ENCODE peak calls at places on chromosome 7, in eight cellular contexts. C is PC-9, D is GM23338, K is mammary epithelial cell, M is IMR-90, R is Karpas-422, P is neuronal stem cell, Q is GM23248. H is an unnamed sample.
A peak's percentile ranks its signal among the peaks of the same experiment; 100 is the strongest.

GRCh38 chr7:126493801-126494200 is 758.9 kb downstream of the GRM8 start:
- DNase-seq in C (no peak), D (no peak), K (no peak), M (no peak), R (no peak), P (no peak), Q (no peak), H (no peak)

GRCh38 chr7:4833691-4834600 is 27.9 kb downstream of the PAPOLB start:
- DNase-seq in C (no peak), D (no peak), K (no peak), M (no peak), R (no peak), P (no peak), Q (no peak), H (no peak)

GRCh38 chr7:55074008-55074499 is 55.2 kb downstream of the EGFR start:
- DNase-seq in C (peak; percentile 94), D (peak; percentile 28), K (peak; percentile 89), M (peak; percentile 79), R (peak; percentile 95), P (no peak), Q (peak; percentile 92), H (peak; percentile 88)

GRCh38 chr7:56081626-56082340 is 11.0 kb downstream of the PHKG1 start:
- DNase-seq in C (no peak), D (no peak), K (no peak), M (no peak), R (no peak), P (no peak), Q (no peak), H (no peak)

GRCh38 chr7:41796331-41796730 is 93.4 kb upstream of the INHBA start:
- DNase-seq in C (no peak), D (no peak), K (no peak), M (peak; percentile 34), R (no peak), P (no peak), Q (peak; percentile 48), H (no peak)

GRCh38 chr7:22207724-22208225 is 149.2 kb downstream of the RAPGEF5 start:
- DNase-seq in C (no peak), D (no peak), K (no peak), M (no peak), R (no peak), P (no peak), Q (no peak), H (no peak)

GRCh38 chr7:997404-998395 is 14.7 kb downstream of the CYP2W1 start:
- DNase-seq in C (no peak), D (peak; percentile 65), K (no peak), M (no peak), R (no peak), P (no peak), Q (no peak), H (no peak)

GRCh38 chr7:28052933-28053332 is 127.7 kb downstream of the JAZF1 start:
- DNase-seq in C (no peak), D (no peak), K (peak; percentile 54), M (peak; percentile 82), R (no peak), P (no peak), Q (peak; percentile 74), H (peak; percentile 67)

GRCh38 chr7:3991771-3992231 is 690.3 kb upstream of the FOXK1 start:
- DNase-seq in C (no peak), D (no peak), K (no peak), M (no peak), R (peak; percentile 16), P (no peak), Q (no peak), H (no peak)

GRCh38 chr7:12054830-12055229 is 156.3 kb upstream of the TMEM106B start:
- DNase-seq in C (no peak), D (no peak), K (no peak), M (peak; percentile 46), R (no peak), P (no peak), Q (no peak), H (no peak)

GRCh38 chr7:99380823-99381663 is 6.5 kb downstream of the ARPC1B start:
- DNase-seq in C (no peak), D (no peak), K (peak; percentile 30), M (no peak), R (peak; percentile 59), P (no peak), Q (peak; percentile 41), H (no peak)

GRCh38 chr7:37265006-37265405 is 183.7 kb downstream of the ELMO1 start:
- DNase-seq in C (no peak), D (no peak), K (no peak), M (no peak), R (no peak), P (no peak), Q (no peak), H (no peak)

GRCh38 chr7:154437238-154437637 is 385.0 kb downstream of the DPP6 start:
- DNase-seq in C (no peak), D (no peak), K (no peak), M (no peak), R (no peak), P (no peak), Q (no peak), H (no peak)

GRCh38 chr7:150852371-150852905 is at the start of gene AOC1:
- DNase-seq in C (peak; percentile 67), D (peak; percentile 20), K (no peak), M (no peak), R (no peak), P (no peak), Q (no peak), H (no peak)

GRCh38 chr7:55066938-55067337 is 48.1 kb downstream of the EGFR start:
- DNase-seq in C (no peak), D (no peak), K (no peak), M (no peak), R (no peak), P (no peak), Q (no peak), H (no peak)

GRCh38 chr7:83001362-83002040 is 161.2 kb downstream of the PCLO start:
- DNase-seq in C (no peak), D (no peak), K (peak; percentile 61), M (no peak), R (no peak), P (no peak), Q (peak; percentile 2), H (peak; percentile 60)

GRCh38 chr7:87494454-87494853 is 19.0 kb upstream of the ABCB4 start:
- DNase-seq in C (no peak), D (no peak), K (no peak), M (no peak), R (no peak), P (no peak), Q (no peak), H (no peak)

GRCh38 chr7:20199015-20199737 is 18.0 kb downstream of the MACC1 start:
- DNase-seq in C (peak; percentile 89), D (no peak), K (peak; percentile 92), M (peak; percentile 87), R (peak; percentile 95), P (no peak), Q (peak; percentile 78), H (peak; percentile 79)

GRCh38 chr7:100745184-100745583 is 11.8 kb downstream of the ZAN start:
- DNase-seq in C (no peak), D (peak; percentile 67), K (peak; percentile 17), M (peak; percentile 53), R (no peak), P (no peak), Q (peak; percentile 83), H (peak; percentile 36)

GRCh38 chr7:111198255-111198654 is 107.3 kb downstream of the LRRN3 start:
- DNase-seq in C (peak; percentile 49), D (no peak), K (peak; percentile 99), M (peak; percentile 100), R (no peak), P (no peak), Q (peak; percentile 99), H (peak; percentile 100)

GRCh38 chr7:100369105-100369504 is 4.2 kb upstream of the PILRA start:
- DNase-seq in C (no peak), D (no peak), K (no peak), M (no peak), R (peak; percentile 92), P (no peak), Q (no peak), H (no peak)

GRCh38 chr7:64997927-64998391 is 7.1 kb upstream of the ZNF117 start:
- DNase-seq in C (peak; percentile 53), D (peak; percentile 79), K (peak; percentile 80), M (peak; percentile 63), R (peak; percentile 40), P (no peak), Q (peak; percentile 65), H (peak; percentile 78)

GRCh38 chr7:105641236-105641810 is 60.0 kb upstream of the EFCAB10 start:
- DNase-seq in C (no peak), D (no peak), K (no peak), M (no peak), R (no peak), P (no peak), Q (no peak), H (no peak)
- H3K36me3 ChIP-seq in C (no peaks in the 10 kb centered on the region), D (no peaks in the 10 kb centered on the region), K (no peaks in the 10 kb centered on the region), M (peaks cover 30% of the 10 kb centered on the region), R (no peaks in the 10 kb centered on the region), P (peaks cover 16% of the 10 kb centered on the region), Q (no peaks in the 10 kb centered on the region), H (peaks cover 4% of the 10 kb centered on the region)

DNA sequence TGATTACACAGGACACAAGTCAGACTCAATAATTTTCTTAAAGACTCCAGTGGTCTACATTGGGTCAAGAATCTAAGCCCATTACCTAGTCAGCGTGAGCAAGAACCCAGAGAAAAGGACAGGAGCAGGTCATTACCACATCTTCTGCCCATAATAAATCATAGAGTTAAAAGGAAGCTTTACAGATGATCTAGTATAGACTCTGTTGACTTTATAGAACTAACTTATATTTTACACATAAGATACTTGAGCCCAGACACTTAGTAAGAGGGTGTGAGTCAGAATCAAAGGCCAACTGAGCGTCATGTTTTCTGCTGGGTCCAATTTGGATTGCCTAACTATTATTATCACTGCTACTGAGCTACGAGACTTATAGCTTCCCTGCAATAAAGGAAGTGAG is 206.1 kb upstream of the NPSR1 start:
- DNase-seq in C (no peak), D (no peak), K (no peak), M (no peak), R (no peak), P (no peak), Q (peak; percentile 81), H (peak; percentile 83)
- H3K4me2 ChIP-seq in C (no peak overlapping the region), D (no peak overlapping the region), K (no peak overlapping the region), M (no peak overlapping the region), R (no peak overlapping the region), P (no peak overlapping the region), Q (no peak overlapping the region), H (no peak overlapping the region)

DNA sequence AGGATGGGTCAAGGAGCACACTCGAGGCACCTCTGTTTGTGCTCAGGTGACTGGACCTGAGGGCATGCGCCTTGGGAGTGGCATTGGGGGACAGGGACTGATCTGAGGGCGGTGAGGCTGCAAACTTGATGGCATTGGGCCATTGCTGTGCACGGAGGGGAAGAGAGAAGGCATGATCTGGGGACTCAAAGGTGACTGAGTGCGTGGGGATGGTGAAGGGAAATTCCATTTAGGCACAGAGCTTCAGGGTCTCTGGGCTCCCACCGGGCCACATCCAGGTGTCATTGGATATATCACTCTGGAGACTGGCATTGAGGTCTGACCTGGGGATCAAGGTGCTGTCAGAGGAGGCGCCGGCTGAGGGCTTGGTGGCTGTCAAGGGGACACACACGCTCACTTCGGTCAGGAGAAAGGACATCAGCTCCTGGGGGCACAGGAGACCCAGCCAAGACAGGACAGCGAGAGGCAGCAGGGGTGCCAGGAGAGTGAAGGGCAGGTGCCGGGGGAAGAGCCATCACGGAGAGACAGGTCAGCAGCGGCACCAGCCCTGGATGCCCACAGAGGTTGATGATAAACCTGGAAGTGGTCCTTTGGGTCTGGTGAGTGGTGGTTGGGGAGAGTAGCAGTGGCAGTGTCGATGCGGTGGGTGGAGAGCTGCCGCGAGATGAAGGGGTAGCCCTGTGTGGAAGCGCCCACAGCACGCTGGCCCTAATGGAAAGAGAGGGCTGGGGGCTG is 5.5 kb downstream of the ADCK2 start:
- DNase-seq in C (no peak), D (no peak), K (no peak), M (no peak), R (no peak), P (no peak), Q (no peak), H (no peak)
- H3K36me3 ChIP-seq in C (peaks cover 12% of the 10 kb centered on the region), D (no peaks in the 10 kb centered on the region), K (no peaks in the 10 kb centered on the region), M (peaks cover 5% of the 10 kb centered on the region), R (peaks cover 6% of the 10 kb centered on the region), P (no peaks in the 10 kb centered on the region), Q (no peaks in the 10 kb centered on the region), H (no peaks in the 10 kb centered on the region)

GRCh38 chr7:134777470-134777869 is 2.0 kb upstream of the CALD1 start:
- DNase-seq in C (no peak), D (no peak), K (no peak), M (peak; percentile 62), R (no peak), P (no peak), Q (no peak), H (no peak)
- H3K4me2 ChIP-seq in C (no peak overlapping the region), D (no peak overlapping the region), K (no peak overlapping the region), M (no peak overlapping the region), R (no peak overlapping the region), P (no peak overlapping the region), Q (no peak overlapping the region), H (peak overlapping the region; percentile 96)